ENCODE peak calls at places on chromosomes 16 and 17, in four cellular contexts. T is AML-193, R is AG08395, D is ELF-1. G is an unnamed sample.

GRCh38 chr16:12739738-12740137 is 63.9 kb downstream of the CPPED1 start:
- DNase-seq in T (no peak), R (no peak), D (no peak), G (no peak)

GRCh38 chr17:62824290-62825135 is 16.4 kb upstream of the MARCHF10 start:
- DNase-seq in T (no peak), R (peak), D (peak), G (peak)

GRCh38 chr16:66606000-66606751 is 1.7 kb downstream of the CMTM3 start:
- DNase-seq in T (peak), R (no peak), D (no peak), G (no peak)

GRCh38 chr16:80670170-80670865 is 129.5 kb downstream of the DYNLRB2 start:
- DNase-seq in T (no peak), R (no peak), D (no peak), G (no peak)

GRCh38 chr17:19978206-19978802 is 676 bp upstream of the AKAP10 start:
- DNase-seq in T (peak), R (peak), D (no peak), G (peak)

GRCh38 chr16:74627506-74628220 is 20.7 kb upstream of the GLG1 start:
- DNase-seq in T (no peak), R (no peak), D (no peak), G (no peak)

GRCh38 chr17:34582185-34582900 is 3.0 kb downstream of the TMEM132E start:
- DNase-seq in T (no peak), R (no peak), D (no peak), G (peak)

GRCh38 chr17:20280051-20280450 is 187.3 kb downstream of the LGALS9B start:
- DNase-seq in T (no peak), R (no peak), D (no peak), G (no peak)

GRCh38 chr16:80009971-80010659 is 409.6 kb upstream of the MAF start:
- DNase-seq in T (no peak), R (no peak), D (no peak), G (no peak)

GRCh38 chr17:74374786-74375185 is 7.5 kb downstream of the GPR142 start:
- DNase-seq in T (no peak), R (no peak), D (no peak), G (no peak)

G was measured in endodermal cell.